ENCODE peak calls at places on chromosomes 5 and 9, in four cellular contexts. I is fibroblast of mammary gland, R is hippocampal formation, F is activated T-cell treated with anti-CD3 and anti-CD28 coated beads for 48 hours. K is an unnamed sample.

GRCh38 chr9:78383130-78383529 is 86.2 kb downstream of the PSAT1 start:
- DNase-seq in I (no peak), R (no peak), F (no peak), K (peak; percentile 87)

GRCh38 chr5:169874626-169875025 is 105.7 kb downstream of the INSYN2B start:
- DNase-seq in I (peak; percentile 27), R (no peak), F (no peak), K (no peak)

GRCh38 chr5:91264311-91265051 is 118.6 kb downstream of the ARRDC3 start:
- DNase-seq in I (no peak), R (no peak), F (no peak), K (no peak)

GRCh38 chr5:118956727-118957126 is 31.6 kb downstream of the DTWD2 start:
- DNase-seq in I (peak; percentile 32), R (no peak), F (no peak), K (peak; percentile 18)

GRCh38 chr9:18829858-18830257 is 203.2 kb downstream of the SAXO1 start:
- DNase-seq in I (peak; percentile 72), R (no peak), F (no peak), K (no peak)

GRCh38 chr9:133990366-133991210 is 1.5 kb downstream of the VAV2 start:
- DNase-seq in I (peak; percentile 84), R (no peak), F (no peak), K (peak; percentile 37)

GRCh38 chr5:169591636-169592035 is 8.1 kb downstream of the SPDL1 start:
- DNase-seq in I (peak; percentile 52), R (no peak), F (no peak), K (no peak)

GRCh38 chr9:131813116-131813515 is 73.2 kb upstream of the RAPGEF1 start:
- DNase-seq in I (peak; percentile 71), R (no peak), F (no peak), K (no peak)

GRCh38 chr9:130215341-130216119 is 43.3 kb downstream of the NCS1 start:
- DNase-seq in I (peak; percentile 33), R (no peak), F (no peak), K (peak; percentile 76)

GRCh38 chr9:97703437-97704326 is 6.5 kb upstream of the XPA start:
- DNase-seq in I (peak; percentile 92), R (no peak), F (peak; percentile 17), K (no peak)

GRCh38 chr9:24297931-24298330 is 247.8 kb downstream of the IZUMO3 start:
- DNase-seq in I (no peak), R (no peak), F (no peak), K (no peak)

GRCh38 chr5:132505641-132506040 is 15.1 kb upstream of the IRF1 start:
- DNase-seq in I (no peak), R (no peak), F (no peak), K (no peak)

GRCh38 chr5:172616730-172617129 is 24.3 kb upstream of the NEURL1B start:
- DNase-seq in I (peak; percentile 43), R (no peak), F (no peak), K (no peak)

GRCh38 chr9:79654591-79654990 is 82.8 kb downstream of the TLE4 start:
- DNase-seq in I (no peak), R (no peak), F (no peak), K (no peak)

GRCh38 chr9:130199605-130200004 is 27.4 kb downstream of the NCS1 start:
- DNase-seq in I (peak; percentile 39), R (no peak), F (no peak), K (no peak)

GRCh38 chr5:56123531-56124243 is 109.4 kb downstream of the ANKRD55 start:
- DNase-seq in I (peak; percentile 99), R (no peak), F (no peak), K (peak; percentile 82)

GRCh38 chr5:13250450-13251291 is 693.8 kb downstream of the DNAH5 start:
- DNase-seq in I (no peak), R (no peak), F (no peak), K (peak; percentile 1)

GRCh38 chr9:76419782-76420380 is 25.7 kb upstream of the RFK start:
- DNase-seq in I (peak; percentile 41), R (no peak), F (no peak), K (no peak)

GRCh38 chr9:73643379-73644013 is 491.8 kb downstream of the ANXA1 start:
- DNase-seq in I (peak; percentile 90), R (no peak), F (no peak), K (peak; percentile 25)

GRCh38 chr5:109126481-109126880 is 283.3 kb downstream of the PJA2 start:
- DNase-seq in I (no peak), R (no peak), F (no peak), K (no peak)

GRCh38 chr9:76756273-76756650 is 8.0 kb upstream of the PCA3 start:
- DNase-seq in I (peak; percentile 44), R (peak; percentile 34), F (no peak), K (no peak)

GRCh38 chr5:143208781-143209510 is 194.5 kb downstream of the NR3C1 start:
- DNase-seq in I (no peak), R (no peak), F (no peak), K (no peak)

K was measured in foreskin melanocyte.